ENCODE peak calls at places on chromosomes 5 and 9, in five cellular contexts. One of them, this sample, is unnamed.
A peak's percentile ranks its signal among the peaks of the same experiment; 100 is the strongest.

GRCh38 chr9:5851445-5851844 is 18.5 kb upstream of the ERMP1 start:
- DNase-seq in IMR-90: peak; percentile 60
- DNase-seq in H54: no peak
- DNase-seq in heart left ventricle: no peak
- DNase-seq in upper lobe of left lung: no peak
- DNase-seq in this sample: peak; percentile 34

GRCh38 chr5:39100851-39101396 is 26.7 kb upstream of the RICTOR start:
- DNase-seq in heart left ventricle: no peak
- DNase-seq in H54: peak; percentile 47
- DNase-seq in upper lobe of left lung: no peak
- DNase-seq in IMR-90: peak; percentile 99
- DNase-seq in this sample: no peak

GRCh38 chr9:114449236-114449635 is 56.0 kb downstream of the WHRN start:
- DNase-seq in upper lobe of left lung: no peak
- DNase-seq in H54: no peak
- DNase-seq in heart left ventricle: no peak
- DNase-seq in IMR-90: no peak
- DNase-seq in this sample: no peak

GRCh38 chr5:139294372-139295165 is 1.0 kb downstream of the MATR3 start:
- DNase-seq in upper lobe of left lung: peak; percentile 95
- DNase-seq in IMR-90: peak; percentile 82
- DNase-seq in H54: peak; percentile 20
- DNase-seq in heart left ventricle: peak; percentile 78
- DNase-seq in this sample: no peak

GRCh38 chr9:72583370-72583769 is 62.0 kb downstream of the TMC1 start:
- DNase-seq in IMR-90: no peak
- DNase-seq in upper lobe of left lung: no peak
- DNase-seq in H54: no peak
- DNase-seq in heart left ventricle: no peak
- DNase-seq in this sample: no peak

GRCh38 chr5:77066823-77067442 is 20.2 kb downstream of the ZBED3 start:
- DNase-seq in heart left ventricle: no peak
- DNase-seq in upper lobe of left lung: no peak
- DNase-seq in IMR-90: peak; percentile 91
- DNase-seq in H54: no peak
- DNase-seq in this sample: no peak

GRCh38 chr5:16897284-16897704 is 38.8 kb downstream of the MYO10 start:
- DNase-seq in heart left ventricle: no peak
- DNase-seq in H54: no peak
- DNase-seq in IMR-90: peak; percentile 74
- DNase-seq in upper lobe of left lung: no peak
- DNase-seq in this sample: no peak

GRCh38 chr5:116579139-116579538 is 4.5 kb upstream of the SEMA6A start:
- DNase-seq in heart left ventricle: no peak
- DNase-seq in IMR-90: no peak
- DNase-seq in upper lobe of left lung: no peak
- DNase-seq in H54: no peak
- DNase-seq in this sample: no peak

GRCh38 chr9:124843635-124844034 is 9.6 kb upstream of the WDR38 start:
- DNase-seq in upper lobe of left lung: peak; percentile 32
- DNase-seq in heart left ventricle: no peak
- DNase-seq in H54: no peak
- DNase-seq in IMR-90: no peak
- DNase-seq in this sample: no peak

GRCh38 chr9:2015581-2016410 is 649 bp downstream of the SMARCA2 start:
- DNase-seq in IMR-90: peak; percentile 24
- DNase-seq in upper lobe of left lung: peak; percentile 93
- DNase-seq in heart left ventricle: peak; percentile 51
- DNase-seq in H54: peak; percentile 20
- DNase-seq in this sample: peak; percentile 27

GRCh38 chr5:113068559-113068958 is 92.0 kb downstream of the DCP2 start:
- DNase-seq in heart left ventricle: no peak
- DNase-seq in H54: no peak
- DNase-seq in IMR-90: peak; percentile 82
- DNase-seq in upper lobe of left lung: no peak
- DNase-seq in this sample: no peak

GRCh38 chr9:115877852-115878450 is 275.6 kb upstream of the PAPPA start:
- DNase-seq in heart left ventricle: no peak
- DNase-seq in IMR-90: no peak
- DNase-seq in upper lobe of left lung: no peak
- DNase-seq in H54: no peak
- DNase-seq in this sample: no peak

GRCh38 chr5:35785601-35786085 is 71.0 kb upstream of the IL7R start:
- DNase-seq in upper lobe of left lung: no peak
- DNase-seq in IMR-90: no peak
- DNase-seq in heart left ventricle: no peak
- DNase-seq in H54: no peak
- DNase-seq in this sample: no peak

GRCh38 chr9:100108572-100108971 is 9.5 kb downstream of the INVS start:
- DNase-seq in H54: no peak
- DNase-seq in upper lobe of left lung: no peak
- DNase-seq in heart left ventricle: no peak
- DNase-seq in IMR-90: no peak
- DNase-seq in this sample: no peak

GRCh38 chr9:125633116-125633743 is 73.8 kb downstream of the MAPKAP1 start:
- DNase-seq in H54: no peak
- DNase-seq in IMR-90: no peak
- DNase-seq in heart left ventricle: no peak
- DNase-seq in upper lobe of left lung: no peak
- DNase-seq in this sample: no peak

GRCh38 chr5:73160239-73160671 is 12.7 kb upstream of the TMEM174 start:
- DNase-seq in IMR-90: no peak
- DNase-seq in H54: no peak
- DNase-seq in heart left ventricle: no peak
- DNase-seq in upper lobe of left lung: no peak
- DNase-seq in this sample: no peak

GRCh38 chr5:158718738-158719505 is 380.8 kb downstream of the EBF1 start:
- DNase-seq in heart left ventricle: no peak
- DNase-seq in upper lobe of left lung: no peak
- DNase-seq in H54: no peak
- DNase-seq in IMR-90: peak; percentile 21
- DNase-seq in this sample: no peak

GRCh38 chr5:97475847-97476246 is 292.8 kb upstream of the RIOK2 start:
- DNase-seq in heart left ventricle: no peak
- DNase-seq in H54: no peak
- DNase-seq in IMR-90: no peak
- DNase-seq in upper lobe of left lung: no peak
- DNase-seq in this sample: no peak

GRCh38 chr5:140546851-140547507 is 483 bp upstream of the EIF4EBP3 start:
- DNase-seq in IMR-90: no peak
- DNase-seq in heart left ventricle: no peak
- DNase-seq in upper lobe of left lung: no peak
- DNase-seq in H54: no peak
- DNase-seq in this sample: no peak

GRCh38 chr5:109959652-109960051 is 269.9 kb downstream of the MAN2A1 start:
- DNase-seq in heart left ventricle: no peak
- DNase-seq in H54: no peak
- DNase-seq in IMR-90: no peak
- DNase-seq in upper lobe of left lung: no peak
- DNase-seq in this sample: no peak

GRCh38 chr9:95096381-95096780 is 221.1 kb downstream of the FANCC start:
- DNase-seq in H54: no peak
- DNase-seq in heart left ventricle: no peak
- DNase-seq in upper lobe of left lung: no peak
- DNase-seq in IMR-90: no peak
- DNase-seq in this sample: no peak

GRCh38 chr5:109196486-109196885 is 213.3 kb downstream of the PJA2 start:
- DNase-seq in upper lobe of left lung: no peak
- DNase-seq in heart left ventricle: no peak
- DNase-seq in H54: no peak
- DNase-seq in IMR-90: no peak
- DNase-seq in this sample: no peak

GRCh38 chr5:12805165-12805698 is 901.0 kb upstream of the CTNND2 start:
- DNase-seq in upper lobe of left lung: peak; percentile 54
- DNase-seq in heart left ventricle: no peak
- DNase-seq in H54: no peak
- DNase-seq in IMR-90: no peak
- DNase-seq in this sample: no peak

GRCh38 chr5:74575741-74576538 is 64.6 kb downstream of the ENC1 start:
- DNase-seq in IMR-90: peak; percentile 85
- DNase-seq in H54: peak; percentile 54
- DNase-seq in heart left ventricle: no peak
- DNase-seq in upper lobe of left lung: no peak
- DNase-seq in this sample: no peak

GRCh38 chr5:43034591-43034968 is 5.5 kb downstream of the ANXA2R start:
- DNase-seq in heart left ventricle: no peak
- DNase-seq in upper lobe of left lung: no peak
- DNase-seq in IMR-90: peak; percentile 85
- DNase-seq in H54: no peak
- DNase-seq in this sample: no peak

GRCh38 chr5:152488869-152489268 is 83.8 kb upstream of the NMUR2 start:
- DNase-seq in IMR-90: no peak
- DNase-seq in upper lobe of left lung: no peak
- DNase-seq in H54: no peak
- DNase-seq in heart left ventricle: no peak
- DNase-seq in this sample: no peak

GRCh38 chr9:7081065-7081600 is 323.4 kb downstream of the KDM4C start:
- DNase-seq in H54: no peak
- DNase-seq in IMR-90: no peak
- DNase-seq in upper lobe of left lung: no peak
- DNase-seq in heart left ventricle: no peak
- DNase-seq in this sample: no peak

GRCh38 chr9:85112376-85112775 is 442.8 kb downstream of the NTRK2 start:
- DNase-seq in IMR-90: no peak
- DNase-seq in upper lobe of left lung: no peak
- DNase-seq in H54: no peak
- DNase-seq in heart left ventricle: no peak
- DNase-seq in this sample: no peak

GRCh38 chr5:95605786-95606185 is 14.1 kb upstream of the GPR150 start:
- DNase-seq in H54: no peak
- DNase-seq in upper lobe of left lung: no peak
- DNase-seq in IMR-90: no peak
- DNase-seq in heart left ventricle: no peak
- DNase-seq in this sample: no peak

GRCh38 chr9:98796364-98797101 is at the start of gene ANKS6:
- DNase-seq in H54: peak; percentile 95
- DNase-seq in heart left ventricle: peak; percentile 81
- DNase-seq in upper lobe of left lung: peak; percentile 98
- DNase-seq in IMR-90: peak; percentile 65
- DNase-seq in this sample: peak; percentile 66
- TF ChIP-seq POLR2A in H54: peak; percentile 74
- TF ChIP-seq POLR2A in heart left ventricle: no peak
- TF ChIP-seq POLR2A in upper lobe of left lung: peak; percentile 54
- TF ChIP-seq POLR2A in IMR-90: no peak
- TF ChIP-seq POLR2A in this sample: no peak

GRCh38 chr9:110114086-110114887 is 93.7 kb downstream of the C9orf152 start:
- DNase-seq in IMR-90: peak; percentile 85
- DNase-seq in upper lobe of left lung: no peak
- DNase-seq in H54: no peak
- DNase-seq in heart left ventricle: no peak
- DNase-seq in this sample: no peak
- TF ChIP-seq POLR2A in IMR-90: no peak
- TF ChIP-seq POLR2A in upper lobe of left lung: no peak
- TF ChIP-seq POLR2A in H54: no peak
- TF ChIP-seq POLR2A in heart left ventricle: no peak
- TF ChIP-seq POLR2A in this sample: no peak

GRCh38 chr5:60261732-60262131 is 368.2 kb upstream of the PDE4D start:
- DNase-seq in H54: no peak
- DNase-seq in upper lobe of left lung: no peak
- DNase-seq in heart left ventricle: no peak
- DNase-seq in IMR-90: no peak
- DNase-seq in this sample: no peak
- TF ChIP-seq POLR2A in H54: no peak
- TF ChIP-seq POLR2A in upper lobe of left lung: no peak
- TF ChIP-seq POLR2A in heart left ventricle: no peak
- TF ChIP-seq POLR2A in IMR-90: no peak
- TF ChIP-seq POLR2A in this sample: no peak

GRCh38 chr5:132490484-132491367 is at the start of gene IRF1:
- DNase-seq in IMR-90: peak; percentile 94
- DNase-seq in H54: peak; percentile 96
- DNase-seq in upper lobe of left lung: peak; percentile 100
- DNase-seq in heart left ventricle: peak; percentile 98
- DNase-seq in this sample: peak; percentile 96
- TF ChIP-seq POLR2A in IMR-90: peak; percentile 99
- TF ChIP-seq POLR2A in H54: peak; percentile 96
- TF ChIP-seq POLR2A in upper lobe of left lung: peak; percentile 99
- TF ChIP-seq POLR2A in heart left ventricle: peak; percentile 96
- TF ChIP-seq POLR2A in this sample: peak; percentile 98

DNA sequence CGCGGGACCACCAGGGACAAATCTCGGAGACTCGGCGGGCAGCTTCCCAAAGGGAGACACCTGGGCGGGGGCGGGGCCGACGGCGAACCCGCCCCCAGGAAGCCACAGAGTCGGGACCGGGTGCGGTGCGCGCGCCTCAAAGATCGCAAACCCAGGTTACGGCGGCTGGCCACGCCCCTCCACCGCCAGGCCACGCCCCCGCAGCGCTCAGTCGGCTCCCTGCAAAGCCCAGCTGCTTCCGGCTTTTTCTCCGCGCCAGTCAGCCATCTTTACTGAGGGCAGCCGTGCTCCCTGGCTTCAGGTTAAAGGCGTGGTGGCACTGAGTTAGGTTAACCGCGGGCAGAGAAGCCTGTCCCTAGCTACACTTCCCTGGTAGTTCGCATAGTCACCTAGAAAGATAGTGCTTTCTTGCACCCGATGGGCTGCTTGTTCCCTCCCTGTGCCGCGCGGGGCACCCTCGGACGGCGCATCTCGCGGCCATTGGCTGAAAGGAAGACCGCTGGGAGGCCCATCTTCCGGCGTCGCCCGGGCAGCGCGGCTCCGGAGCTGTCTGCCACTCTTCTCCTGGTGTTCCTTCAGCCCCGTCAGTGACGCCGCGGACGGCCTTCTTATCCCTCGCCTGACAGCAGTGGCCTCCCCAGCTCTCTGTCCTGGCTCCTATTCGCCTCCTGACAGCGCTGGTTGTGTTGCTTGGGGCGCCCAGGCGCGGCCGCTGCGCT is at the start of gene TBC1D2:
- DNase-seq in upper lobe of left lung: peak; percentile 100
- DNase-seq in H54: peak; percentile 99
- DNase-seq in IMR-90: peak; percentile 90
- DNase-seq in heart left ventricle: peak; percentile 95
- DNase-seq in this sample: peak; percentile 96
- TF ChIP-seq POLR2A in upper lobe of left lung: no peak
- TF ChIP-seq POLR2A in H54: peak; percentile 90
- TF ChIP-seq POLR2A in IMR-90: no peak
- TF ChIP-seq POLR2A in heart left ventricle: no peak
- TF ChIP-seq POLR2A in this sample: peak; percentile 74